ENCODE peak calls at places on chromosomes 3 and 15, in ten cellular contexts. L, J, W, C, B, Y, P, X, V and M are unnamed samples.

GRCh38 chr3:13479332-13479581 is 849 bp upstream of the HDAC11 start:
- DNase-seq in L (no peak), J (no peak), W (peak), C (no peak), B (no peak), Y (no peak), P (peak), X (no peak), V (peak), M (no peak)

GRCh38 chr3:128698211-128699011 is 27.6 kb upstream of the RAB7A start:
- DNase-seq in L (peak), J (no peak), W (peak), C (peak), B (no peak), Y (peak), P (no peak), X (peak), V (no peak), M (peak)

GRCh38 chr3:11567516-11568467 is 75.9 kb downstream of the VGLL4 start:
- DNase-seq in L (no peak), J (no peak), W (peak), C (peak), B (peak), Y (peak), P (peak), X (no peak), V (peak), M (peak)

GRCh38 chr3:128174645-128175590 is 21.6 kb downstream of the EEFSEC start:
- DNase-seq in L (no peak), J (no peak), W (no peak), C (no peak), B (no peak), Y (no peak), P (no peak), X (no peak), V (no peak), M (peak)

GRCh38 chr3:15899438-15899837 is 101.7 kb upstream of the ANKRD28 start:
- DNase-seq in L (no peak), J (peak), W (peak), C (no peak), B (peak), Y (peak), P (peak), X (no peak), V (peak), M (peak)

GRCh38 chr3:56954125-56954524 is 106.3 kb upstream of the SPATA12 start:
- DNase-seq in L (no peak), J (no peak), W (no peak), C (no peak), B (no peak), Y (peak), P (no peak), X (no peak), V (no peak), M (no peak)

GRCh38 chr3:13866406-13866965 is 13.4 kb downstream of the WNT7A start:
- DNase-seq in L (no peak), J (no peak), W (peak), C (no peak), B (no peak), Y (no peak), P (no peak), X (no peak), V (no peak), M (no peak)

GRCh38 chr15:38226867-38227266 is 25.8 kb upstream of the SPRED1 start:
- DNase-seq in L (no peak), J (peak), W (peak), C (no peak), B (peak), Y (peak), P (peak), X (no peak), V (peak), M (peak)

GRCh38 chr3:134330895-134331810 is 43.1 kb downstream of the AMOTL2 start:
- DNase-seq in L (no peak), J (no peak), W (peak), C (no peak), B (peak), Y (peak), P (peak), X (no peak), V (peak), M (peak)

GRCh38 chr15:94042163-94042954 is 189.0 kb upstream of the MCTP2 start:
- DNase-seq in L (no peak), J (no peak), W (peak), C (no peak), B (peak), Y (peak), P (no peak), X (no peak), V (no peak), M (peak)

GRCh38 chr3:76646921-76647562 is 392.9 kb upstream of the ROBO2 start:
- DNase-seq in L (no peak), J (no peak), W (no peak), C (no peak), B (no peak), Y (no peak), P (no peak), X (no peak), V (no peak), M (no peak)

GRCh38 chr3:31699309-31699953 is 166.7 kb downstream of the STT3B start:
- DNase-seq in L (no peak), J (no peak), W (no peak), C (no peak), B (peak), Y (no peak), P (peak), X (no peak), V (no peak), M (no peak)

GRCh38 chr15:51162865-51163762 is 68.4 kb upstream of the TNFAIP8L3 start:
- DNase-seq in L (no peak), J (no peak), W (peak), C (peak), B (peak), Y (peak), P (peak), X (peak), V (peak), M (peak)

GRCh38 chr15:51161491-51162260 is 67.0 kb upstream of the TNFAIP8L3 start:
- DNase-seq in L (no peak), J (no peak), W (peak), C (no peak), B (peak), Y (peak), P (peak), X (no peak), V (no peak), M (no peak)

GRCh38 chr15:51160484-51160883 is 65.8 kb upstream of the TNFAIP8L3 start:
- DNase-seq in L (no peak), J (no peak), W (no peak), C (no peak), B (no peak), Y (no peak), P (no peak), X (peak), V (no peak), M (no peak)

GRCh38 chr15:51168700-51169099 is 74.0 kb upstream of the TNFAIP8L3 start:
- DNase-seq in L (no peak), J (no peak), W (no peak), C (no peak), B (no peak), Y (no peak), P (no peak), X (no peak), V (no peak), M (no peak)

DNA sequence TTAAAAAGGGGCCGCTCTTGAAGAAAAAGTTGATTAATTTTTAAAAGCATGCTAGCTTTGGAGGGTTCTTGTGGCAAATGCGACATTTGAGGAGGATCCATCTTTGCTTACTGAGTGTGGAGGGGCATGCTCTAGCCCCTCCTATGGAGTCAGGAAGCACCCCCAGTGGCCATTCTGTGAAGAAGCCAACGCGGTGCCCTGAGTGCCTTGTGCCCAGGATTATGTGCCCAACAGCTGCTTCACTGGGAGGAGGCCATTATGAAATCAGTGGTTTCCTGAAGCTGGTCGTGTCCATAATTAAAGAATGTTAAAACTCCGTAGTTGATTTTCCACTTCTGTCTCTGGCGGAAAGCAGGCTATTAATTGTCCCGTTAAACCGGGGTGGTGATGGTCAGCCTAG is 69.1 kb upstream of the TNFAIP8L3 start:
- DNase-seq in L (no peak), J (no peak), W (no peak), C (no peak), B (no peak), Y (no peak), P (no peak), X (no peak), V (no peak), M (no peak)
- TF ChIP-seq CTCF in L (no peak), J (no peak), W (no peak), C (no peak), B (no peak), Y (no peak), P (no peak), X (no peak), V (no peak), M (no peak)

DNA sequence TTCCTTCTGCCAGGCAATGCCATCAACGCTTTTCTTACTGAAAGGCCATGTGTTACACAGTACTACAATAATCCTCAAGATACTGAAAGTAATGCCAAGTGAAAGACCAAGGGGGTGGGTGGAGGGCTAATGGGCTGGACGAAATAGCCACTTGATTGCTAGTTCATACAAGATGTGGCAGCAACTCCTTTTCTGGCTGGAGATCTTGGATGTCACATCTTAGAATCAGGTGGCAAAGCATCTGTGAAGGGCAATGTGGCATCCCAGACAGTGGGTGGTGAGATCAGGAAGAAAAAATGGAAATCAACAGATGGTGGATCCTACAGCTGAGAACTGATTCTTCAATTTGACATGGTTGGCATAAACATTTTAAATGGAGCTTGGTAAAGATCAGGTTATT is 75.1 kb upstream of the ACP3 start:
- DNase-seq in L (no peak), J (no peak), W (no peak), C (no peak), B (no peak), Y (no peak), P (no peak), X (no peak), V (no peak), M (no peak)
- TF ChIP-seq CTCF in L (no peak), J (no peak), W (no peak), C (no peak), B (no peak), Y (no peak), P (no peak), X (no peak), V (no peak), M (no peak)

GRCh38 chr15:34619151-34619550 is 35.7 kb upstream of the GOLGA8B start:
- DNase-seq in L (no peak), J (no peak), W (no peak), C (no peak), B (no peak), Y (no peak), P (no peak), X (no peak), V (no peak), M (no peak)

GRCh38 chr15:34618073-34618472 is 34.6 kb upstream of the GOLGA8B start:
- DNase-seq in L (no peak), J (no peak), W (no peak), C (no peak), B (no peak), Y (no peak), P (no peak), X (no peak), V (no peak), M (no peak)

GRCh38 chr15:34620814-34621213 is 37.4 kb upstream of the GOLGA8B start:
- DNase-seq in L (no peak), J (no peak), W (no peak), C (no peak), B (no peak), Y (no peak), P (no peak), X (no peak), V (no peak), M (no peak)

GRCh38 chr15:34620122-34620521 is 36.7 kb upstream of the GOLGA8B start:
- DNase-seq in L (no peak), J (no peak), W (no peak), C (no peak), B (no peak), Y (no peak), P (no peak), X (no peak), V (no peak), M (no peak)

GRCh38 chr15:34621675-34622074 is 38.2 kb upstream of the GOLGA8B start:
- DNase-seq in L (no peak), J (no peak), W (peak), C (no peak), B (peak), Y (peak), P (peak), X (no peak), V (peak), M (peak)
- TF ChIP-seq CTCF in L (peak), J (peak), W (peak), C (no peak), B (peak), Y (peak), P (peak), X (peak), V (peak), M (peak)

GRCh38 chr3:188179006-188179966 is 25.3 kb downstream of the LPP start:
- DNase-seq in L (no peak), J (peak), W (peak), C (no peak), B (peak), Y (peak), P (peak), X (no peak), V (no peak), M (peak)
- TF ChIP-seq CTCF in L (no peak), J (peak), W (peak), C (no peak), B (no peak), Y (peak), P (no peak), X (no peak), V (no peak), M (no peak)

DNA sequence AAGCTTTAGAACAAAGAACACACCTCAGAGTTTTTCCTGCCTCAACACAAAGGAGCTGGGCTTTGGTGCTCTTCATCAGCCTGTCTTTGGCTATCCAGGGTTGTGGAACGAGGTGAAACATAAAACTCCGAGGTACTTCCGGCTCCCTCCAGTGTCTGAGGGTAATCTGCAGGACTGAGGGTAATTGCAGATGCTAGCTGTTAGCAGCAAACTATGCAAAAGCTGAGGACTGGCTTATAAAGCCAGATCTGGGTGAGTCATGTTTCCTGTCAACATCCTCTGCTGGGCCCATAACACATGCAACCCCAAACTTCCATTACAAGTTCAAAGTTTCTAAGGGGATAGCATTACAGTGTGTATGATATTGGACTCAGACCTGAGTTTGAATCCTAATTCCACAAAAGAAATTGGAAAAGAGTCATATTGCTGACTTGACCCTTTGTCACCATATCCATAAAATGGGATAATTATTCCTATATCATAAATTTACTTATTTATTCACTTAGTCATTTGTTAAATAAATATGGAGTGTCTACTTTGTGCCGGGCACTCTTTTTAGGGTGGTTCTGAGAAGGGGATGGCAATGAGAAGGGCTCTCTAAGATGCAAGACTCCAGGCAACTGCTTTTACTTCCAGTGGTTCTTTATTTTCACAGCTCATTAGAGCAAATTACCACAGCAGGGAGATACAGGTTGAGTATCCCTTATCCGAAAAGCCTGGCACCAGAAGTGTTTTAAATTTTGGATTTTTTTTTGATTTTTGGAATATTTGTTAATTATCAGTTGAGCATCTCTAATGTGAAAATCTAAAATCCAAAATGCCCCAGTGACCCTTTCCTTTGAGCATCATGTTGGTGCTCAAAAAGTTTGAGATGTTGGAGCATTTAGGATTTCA is 9.5 kb upstream of the TRIM69 start:
- DNase-seq in L (no peak), J (peak), W (peak), C (peak), B (peak), Y (peak), P (peak), X (peak), V (peak), M (peak)
- TF ChIP-seq CTCF in L (no peak), J (no peak), W (peak), C (no peak), B (no peak), Y (peak), P (no peak), X (no peak), V (peak), M (peak)

GRCh38 chr3:29012011-29012410 is 268.9 kb upstream of the RBMS3 start:
- DNase-seq in L (no peak), J (no peak), W (no peak), C (no peak), B (no peak), Y (no peak), P (no peak), X (no peak), V (no peak), M (no peak)
- TF ChIP-seq CTCF in L (no peak), J (no peak), W (no peak), C (no peak), B (no peak), Y (no peak), P (no peak), X (no peak), V (no peak), M (no peak)